ENCODE peak calls at places on chromosomes 16 and 17, in eight cellular contexts. V, Z, I, H, X, Q, J and C are unnamed samples.

GRCh38 chr17:41777157-41777578 is 9.3 kb downstream of the JUP start:
- DNase-seq in X (peak; percentile 37), H (peak; percentile 85), Q (no peak), J (peak; percentile 81), V (no peak), I (no peak), Z (no peak), C (peak; percentile 91)

GRCh38 chr16:83992624-83993023 is 24.6 kb downstream of the NECAB2 start:
- DNase-seq in J (peak; percentile 34), X (no peak), Q (no peak), V (no peak), I (no peak), Z (no peak), H (no peak), C (peak; percentile 64)

GRCh38 chr16:28879261-28879840 is 1.1 kb downstream of the ATP2A1 start:
- DNase-seq in Z (no peak), H (no peak), X (no peak), I (no peak), J (no peak), V (no peak), Q (no peak), C (no peak)

GRCh38 chr17:82935944-82936767 is 96.3 kb upstream of the ZNF750 start:
- DNase-seq in I (peak; percentile 43), J (peak; percentile 13), X (peak; percentile 3), H (peak; percentile 5), Q (no peak), Z (peak; percentile 21), V (peak; percentile 34), C (no peak)

GRCh38 chr17:75370288-75370687 is 35.2 kb downstream of the GRB2 start:
- DNase-seq in X (peak; percentile 44), Z (no peak), H (peak; percentile 84), I (no peak), J (no peak), Q (no peak), V (no peak), C (peak; percentile 66)

GRCh38 chr17:37131064-37131463 is 182.3 kb downstream of the AATF start:
- DNase-seq in J (no peak), X (no peak), I (no peak), Z (no peak), H (no peak), V (no peak), Q (peak; percentile 62), C (no peak)

GRCh38 chr17:17979778-17980177 is 7.1 kb downstream of the DRC3 start:
- DNase-seq in H (no peak), Z (no peak), X (no peak), I (peak; percentile 33), Q (no peak), V (peak; percentile 55), J (no peak), C (no peak)

GRCh38 chr16:58497935-58498334 is 2.0 kb upstream of the NDRG4 start:
- DNase-seq in I (no peak), Q (no peak), V (peak; percentile 64), H (no peak), Z (no peak), J (no peak), X (no peak), C (no peak)

GRCh38 chr16:907819-908218 is 63.0 kb downstream of the LMF1 start:
- DNase-seq in Z (no peak), J (peak; percentile 22), X (no peak), Q (no peak), V (peak; percentile 52), I (no peak), H (peak; percentile 29), C (no peak)
- H3K36me3 ChIP-seq in Z (no peaks in the 10 kb centered on the region), J (peaks cover 5% of the 10 kb centered on the region), X (peaks cover 54% of the 10 kb centered on the region), Q (peaks cover 2% of the 10 kb centered on the region), V (peaks cover 2% of the 10 kb centered on the region), I (no peaks in the 10 kb centered on the region), H (peaks cover 3% of the 10 kb centered on the region), C (no peaks in the 10 kb centered on the region)

DNA sequence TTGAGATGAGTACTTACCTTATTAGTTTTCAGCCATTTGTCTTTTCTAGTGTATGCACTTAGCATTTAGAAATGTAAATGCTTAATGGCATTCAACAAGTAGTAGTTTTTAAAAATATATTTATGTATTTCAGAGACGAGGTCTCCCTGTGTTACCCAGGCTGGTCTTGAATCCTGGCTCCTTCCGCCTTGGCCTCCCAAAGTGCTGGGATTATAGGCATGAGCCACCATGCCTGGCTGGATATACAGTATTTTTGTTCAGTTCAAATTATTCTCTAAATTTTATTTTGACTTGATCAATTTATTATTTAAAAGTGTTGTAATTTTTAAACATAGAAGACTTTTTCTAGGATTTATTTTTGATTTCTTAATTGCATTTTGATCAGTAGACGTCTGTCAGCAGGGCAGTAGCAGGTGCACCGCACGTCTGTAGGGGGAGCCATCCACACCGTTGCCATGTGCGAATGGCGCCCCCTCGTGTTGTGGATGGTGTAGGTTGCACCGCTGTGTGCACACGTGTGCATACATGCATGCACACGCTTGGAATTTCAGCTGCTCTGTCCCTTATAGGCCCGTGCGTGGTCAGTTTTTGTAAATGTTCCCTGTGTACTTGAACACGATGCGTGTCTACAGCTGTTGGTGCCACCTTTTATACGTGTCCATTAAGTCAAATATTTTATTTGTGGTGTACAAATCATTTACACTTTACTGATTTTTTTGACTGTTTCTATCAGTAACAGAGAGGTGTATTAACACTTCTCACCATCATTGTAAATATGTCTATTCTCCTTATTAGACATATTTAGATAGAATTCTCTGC is 30.6 kb downstream of the RPTOR start:
- DNase-seq in X (peak; percentile 84), Q (peak; percentile 86), Z (peak; percentile 75), J (peak; percentile 90), H (peak; percentile 90), V (peak; percentile 93), I (peak; percentile 93), C (peak; percentile 82)
- H3K4me1 ChIP-seq in X (peaks cover 16% of the 10 kb centered on the region), Q (no peaks in the 10 kb centered on the region), Z (no peaks in the 10 kb centered on the region), J (no peaks in the 10 kb centered on the region), H (no peaks in the 10 kb centered on the region), V (no peaks in the 10 kb centered on the region), I (no peaks in the 10 kb centered on the region), C (no peaks in the 10 kb centered on the region)

GRCh38 chr17:1542316-1542715 is 20.3 kb downstream of the PITPNA start:
- DNase-seq in V (no peak), Q (no peak), H (no peak), X (no peak), I (no peak), J (no peak), Z (no peak), C (no peak)
- H3K36me3 ChIP-seq in V (peaks cover 7% of the 10 kb centered on the region), Q (peaks cover 95% of the 10 kb centered on the region), H (peaks cover 2% of the 10 kb centered on the region), X (peaks cover 97% of the 10 kb centered on the region), I (peaks cover 96% of the 10 kb centered on the region), J (peaks cover 97% of the 10 kb centered on the region), Z (peaks cover 4% of the 10 kb centered on the region), C (peaks cover 71% of the 10 kb centered on the region)

GRCh38 chr17:42953669-42954068 is 10.6 kb downstream of the AARSD1 start:
- DNase-seq in H (no peak), Z (no peak), V (no peak), Q (no peak), X (peak; percentile 84), J (no peak), I (no peak), C (no peak)
- H3K4me1 ChIP-seq in H (no peaks in the 10 kb centered on the region), Z (no peaks in the 10 kb centered on the region), V (no peaks in the 10 kb centered on the region), Q (no peaks in the 10 kb centered on the region), X (peaks cover 8% of the 10 kb centered on the region), J (no peaks in the 10 kb centered on the region), I (no peaks in the 10 kb centered on the region), C (no peaks in the 10 kb centered on the region)

GRCh38 chr17:28928061-28928460 is 23.3 kb downstream of the PHF12 start:
- DNase-seq in I (no peak), V (no peak), Z (no peak), Q (no peak), H (no peak), X (no peak), J (no peak), C (no peak)

GRCh38 chr17:28926786-28927185 is 23.9 kb upstream of the DHRS13 start:
- DNase-seq in X (no peak), Z (no peak), I (no peak), Q (no peak), V (no peak), J (no peak), H (no peak), C (no peak)

GRCh38 chr17:28926366-28926765 is 23.5 kb upstream of the DHRS13 start:
- DNase-seq in J (no peak), I (no peak), H (no peak), Q (no peak), V (no peak), Z (no peak), X (no peak), C (no peak)

GRCh38 chr17:28925912-28926365 is 23.1 kb upstream of the DHRS13 start:
- DNase-seq in Q (no peak), Z (no peak), I (no peak), H (no peak), X (no peak), V (no peak), J (no peak), C (no peak)

GRCh38 chr17:28929769-28930168 is 21.5 kb downstream of the PHF12 start:
- DNase-seq in J (no peak), Z (no peak), V (no peak), X (no peak), H (no peak), Q (no peak), I (no peak), C (no peak)
- H3K36me3 ChIP-seq in J (peaks cover 29% of the 10 kb centered on the region), Z (no peaks in the 10 kb centered on the region), V (peaks cover 2% of the 10 kb centered on the region), X (peaks cover 24% of the 10 kb centered on the region), H (peaks cover 6% of the 10 kb centered on the region), Q (peaks cover 77% of the 10 kb centered on the region), I (peaks cover 23% of the 10 kb centered on the region), C (no peaks in the 10 kb centered on the region)